ENCODE peak calls at places on chromosomes 6 and 20, in ten cellular contexts. O is activated CD8-positive, alpha-beta memory T cell treated with anti-CD3 and anti-CD28 coated beads for 1 hour; W is kidney glomerular epithelial cell; A is GM18507; U is CD4-positive, alpha-beta memory T cell; S is DMS 273 treated with DMSO at 0.1 percent for 48 hours; B is GM03348; P is D341Med; I is IMR-90; X is activated naive CD4-positive, alpha-beta T cell treated with Interleukin-2 at 50 U/mL for 16 hours. D is an unnamed sample.

GRCh38 chr6:65638047-65638831 is 68.8 kb downstream of the EYS start:
- DNase-seq in O (no peak), W (no peak), A (no peak), U (no peak), S (no peak), B (peak; percentile 4), P (peak; percentile 41), I (no peak), X (no peak), D (peak; percentile 8)

GRCh38 chr6:26249959-26250805 is 114.8 kb upstream of the BTN3A2 start:
- DNase-seq in O (peak; percentile 51), W (peak; percentile 35), A (no peak), U (peak; percentile 79), S (no peak), B (peak; percentile 50), P (no peak), I (peak; percentile 73), X (peak; percentile 68), D (peak; percentile 89)

GRCh38 chr20:34124469-34125249 is 12.6 kb upstream of the EIF2S2 start:
- DNase-seq in O (no peak), W (no peak), A (no peak), U (no peak), S (no peak), B (no peak), P (no peak), I (no peak), X (no peak), D (no peak)

GRCh38 chr20:61886721-61887658 is 178.7 kb downstream of the TAF4 start:
- DNase-seq in O (no peak), W (no peak), A (peak; percentile 23), U (no peak), S (peak; percentile 22), B (peak; percentile 82), P (peak; percentile 75), I (peak; percentile 35), X (peak; percentile 19), D (peak; percentile 2)

GRCh38 chr20:49397525-49397924 is 84.9 kb downstream of the KCNB1 start:
- DNase-seq in O (no peak), W (no peak), A (no peak), U (no peak), S (no peak), B (peak; percentile 68), P (no peak), I (peak; percentile 25), X (no peak), D (no peak)

GRCh38 chr6:72367439-72367838 is 254.4 kb upstream of the KCNQ5 start:
- DNase-seq in O (no peak), W (no peak), A (no peak), U (no peak), S (no peak), B (no peak), P (no peak), I (no peak), X (no peak), D (no peak)

GRCh38 chr6:40325041-40325440 is 262.1 kb downstream of the LRFN2 start:
- DNase-seq in O (no peak), W (no peak), A (no peak), U (no peak), S (no peak), B (no peak), P (no peak), I (no peak), X (no peak), D (no peak)

GRCh38 chr6:111997863-111998191 is 56.1 kb upstream of the CCN6 start:
- DNase-seq in O (no peak), W (no peak), A (no peak), U (no peak), S (no peak), B (no peak), P (no peak), I (no peak), X (no peak), D (no peak)

GRCh38 chr20:35274172-35275092 is 3.5 kb downstream of the MMP24OS start:
- DNase-seq in O (no peak), W (no peak), A (no peak), U (no peak), S (no peak), B (no peak), P (no peak), I (no peak), X (no peak), D (no peak)

GRCh38 chr6:47733879-47734558 is 35.6 kb downstream of the ADGRF4 start:
- DNase-seq in O (no peak), W (peak; percentile 26), A (no peak), U (peak; percentile 5), S (peak; percentile 26), B (no peak), P (no peak), I (peak; percentile 4), X (no peak), D (no peak)

GRCh38 chr6:18186033-18186432 is 30.8 kb downstream of the KDM1B start:
- DNase-seq in O (no peak), W (no peak), A (no peak), U (no peak), S (no peak), B (no peak), P (no peak), I (no peak), X (no peak), D (no peak)

GRCh38 chr6:168671028-168671862 is 230.3 kb downstream of the SMOC2 start:
- DNase-seq in O (no peak), W (no peak), A (no peak), U (no peak), S (no peak), B (no peak), P (no peak), I (no peak), X (no peak), D (no peak)

GRCh38 chr20:32333181-32333987 is 24.7 kb upstream of the ASXL1 start:
- DNase-seq in O (no peak), W (no peak), A (no peak), U (no peak), S (no peak), B (no peak), P (no peak), I (no peak), X (peak; percentile 61), D (no peak)

GRCh38 chr6:113511100-113511499 is 346.0 kb upstream of the MARCKS start:
- DNase-seq in O (no peak), W (no peak), A (no peak), U (no peak), S (no peak), B (no peak), P (no peak), I (no peak), X (no peak), D (no peak)

GRCh38 chr20:48769111-48769879 is 58.5 kb downstream of the PREX1 start:
- DNase-seq in O (peak; percentile 64), W (no peak), A (no peak), U (peak; percentile 80), S (no peak), B (no peak), P (no peak), I (no peak), X (peak; percentile 94), D (no peak)

GRCh38 chr6:144094731-144095133 is 641 bp downstream of the SF3B5 start:
- DNase-seq in O (no peak), W (no peak), A (no peak), U (no peak), S (no peak), B (peak; percentile 3), P (no peak), I (no peak), X (no peak), D (no peak)

GRCh38 chr20:32515631-32516101 is 69.5 kb downstream of the NOL4L start:
- DNase-seq in O (no peak), W (no peak), A (no peak), U (no peak), S (no peak), B (no peak), P (no peak), I (no peak), X (no peak), D (peak; percentile 40)

GRCh38 chr6:127164009-127164408 is 45.5 kb downstream of the RSPO3 start:
- DNase-seq in O (no peak), W (no peak), A (no peak), U (no peak), S (no peak), B (no peak), P (no peak), I (no peak), X (no peak), D (no peak)

GRCh38 chr6:15661815-15662245 is 998 bp downstream of the DTNBP1 start:
- DNase-seq in O (no peak), W (no peak), A (no peak), U (no peak), S (no peak), B (peak; percentile 6), P (no peak), I (no peak), X (no peak), D (no peak)

GRCh38 chr6:35092362-35093117 is 48.6 kb downstream of the TCP11 start:
- DNase-seq in O (no peak), W (peak; percentile 58), A (no peak), U (no peak), S (no peak), B (peak; percentile 87), P (no peak), I (peak; percentile 79), X (no peak), D (no peak)

GRCh38 chr20:58202039-58202438 is 26.4 kb downstream of the ANKRD60 start:
- DNase-seq in O (no peak), W (no peak), A (no peak), U (no peak), S (no peak), B (peak; percentile 31), P (no peak), I (no peak), X (no peak), D (no peak)

GRCh38 chr20:61850926-61851900 is 214.5 kb downstream of the TAF4 start:
- DNase-seq in O (no peak), W (no peak), A (no peak), U (no peak), S (no peak), B (no peak), P (no peak), I (peak; percentile 15), X (no peak), D (no peak)

GRCh38 chr6:157995458-157995857 is 13.8 kb downstream of the SYNJ2 start:
- DNase-seq in O (no peak), W (no peak), A (no peak), U (no peak), S (peak; percentile 41), B (no peak), P (no peak), I (no peak), X (no peak), D (no peak)

GRCh38 chr20:34112600-34113061 is 588 bp upstream of the EIF2S2 start:
- DNase-seq in O (no peak), W (no peak), A (no peak), U (no peak), S (no peak), B (peak; percentile 45), P (peak; percentile 72), I (peak; percentile 31), X (no peak), D (peak; percentile 79)

GRCh38 chr20:63627700-63628245 is 872 bp upstream of the GMEB2 start:
- DNase-seq in O (no peak), W (no peak), A (no peak), U (no peak), S (no peak), B (no peak), P (no peak), I (no peak), X (no peak), D (no peak)

GRCh38 chr6:137823826-137824501 is 43.1 kb upstream of the TNFAIP3 start:
- DNase-seq in O (peak; percentile 53), W (no peak), A (no peak), U (peak; percentile 97), S (no peak), B (peak; percentile 11), P (no peak), I (peak; percentile 84), X (peak; percentile 74), D (no peak)

GRCh38 chr6:159217595-159218275 is 48.5 kb downstream of the FNDC1 start:
- DNase-seq in O (no peak), W (peak; percentile 9), A (peak; percentile 36), U (no peak), S (no peak), B (peak; percentile 76), P (peak; percentile 78), I (peak; percentile 21), X (no peak), D (peak; percentile 12)

GRCh38 chr20:21534453-21534852 is 20.6 kb upstream of the NKX2-2 start:
- DNase-seq in O (no peak), W (no peak), A (no peak), U (no peak), S (no peak), B (no peak), P (no peak), I (no peak), X (no peak), D (peak; percentile 96)